ENCODE peak calls at places on chromosomes 12 and 14, in eight cellular contexts. One of them, this sample, is unnamed.

GRCh38 chr12:76024102-76024781 is 7.3 kb downstream of the PHLDA1 start:
- DNase-seq in cardiac fibroblast: peak
- DNase-seq in endothelial cell of umbilical vein: no peak
- DNase-seq in lower lobe of right lung: no peak
- DNase-seq in Peyer's patch: no peak
- DNase-seq in fibroblast of lung: no peak
- DNase-seq in fibroblast of pulmonary artery: peak
- DNase-seq in tibial artery: no peak
- DNase-seq in this sample: no peak

GRCh38 chr12:102201662-102202061 is 4.0 kb upstream of the PMCH start:
- DNase-seq in cardiac fibroblast: no peak
- DNase-seq in endothelial cell of umbilical vein: no peak
- DNase-seq in lower lobe of right lung: no peak
- DNase-seq in Peyer's patch: no peak
- DNase-seq in fibroblast of lung: no peak
- DNase-seq in fibroblast of pulmonary artery: no peak
- DNase-seq in tibial artery: no peak
- DNase-seq in this sample: no peak

GRCh38 chr12:121008347-121009098 is 7.8 kb downstream of the C12orf43 start:
- DNase-seq in cardiac fibroblast: no peak
- DNase-seq in endothelial cell of umbilical vein: no peak
- DNase-seq in lower lobe of right lung: no peak
- DNase-seq in Peyer's patch: no peak
- DNase-seq in fibroblast of lung: no peak
- DNase-seq in fibroblast of pulmonary artery: no peak
- DNase-seq in tibial artery: no peak
- DNase-seq in this sample: no peak

GRCh38 chr12:54140958-54141388 is 47.8 kb downstream of the SMUG1 start:
- DNase-seq in cardiac fibroblast: no peak
- DNase-seq in endothelial cell of umbilical vein: no peak
- DNase-seq in lower lobe of right lung: no peak
- DNase-seq in Peyer's patch: no peak
- DNase-seq in fibroblast of lung: no peak
- DNase-seq in fibroblast of pulmonary artery: no peak
- DNase-seq in tibial artery: peak
- DNase-seq in this sample: no peak

GRCh38 chr14:105765893-105766614 is 239.7 kb downstream of the TMEM121 start:
- DNase-seq in cardiac fibroblast: no peak
- DNase-seq in endothelial cell of umbilical vein: no peak
- DNase-seq in lower lobe of right lung: no peak
- DNase-seq in Peyer's patch: no peak
- DNase-seq in fibroblast of lung: no peak
- DNase-seq in fibroblast of pulmonary artery: no peak
- DNase-seq in tibial artery: no peak
- DNase-seq in this sample: no peak

GRCh38 chr12:77324763-77325468 is 259.5 kb upstream of the E2F7 start:
- DNase-seq in cardiac fibroblast: peak
- DNase-seq in endothelial cell of umbilical vein: peak
- DNase-seq in lower lobe of right lung: peak
- DNase-seq in Peyer's patch: no peak
- DNase-seq in fibroblast of lung: peak
- DNase-seq in fibroblast of pulmonary artery: peak
- DNase-seq in tibial artery: peak
- DNase-seq in this sample: peak

GRCh38 chr12:89653-90052 is 23.1 kb downstream of the IQSEC3 start:
- DNase-seq in cardiac fibroblast: no peak
- DNase-seq in endothelial cell of umbilical vein: no peak
- DNase-seq in lower lobe of right lung: no peak
- DNase-seq in Peyer's patch: no peak
- DNase-seq in fibroblast of lung: no peak
- DNase-seq in fibroblast of pulmonary artery: no peak
- DNase-seq in tibial artery: no peak
- DNase-seq in this sample: no peak

GRCh38 chr14:22713631-22713950 is 52.9 kb upstream of the OXA1L start:
- DNase-seq in cardiac fibroblast: no peak
- DNase-seq in endothelial cell of umbilical vein: no peak
- DNase-seq in lower lobe of right lung: no peak
- DNase-seq in Peyer's patch: no peak
- DNase-seq in fibroblast of lung: no peak
- DNase-seq in fibroblast of pulmonary artery: no peak
- DNase-seq in tibial artery: no peak
- DNase-seq in this sample: no peak

GRCh38 chr12:53048780-53049401 is 974 bp upstream of the TNS2 start:
- DNase-seq in cardiac fibroblast: peak
- DNase-seq in endothelial cell of umbilical vein: peak
- DNase-seq in lower lobe of right lung: no peak
- DNase-seq in Peyer's patch: no peak
- DNase-seq in fibroblast of lung: peak
- DNase-seq in fibroblast of pulmonary artery: peak
- DNase-seq in tibial artery: peak
- DNase-seq in this sample: peak

GRCh38 chr14:54356172-54356571 is 40.6 kb upstream of the CDKN3 start:
- DNase-seq in cardiac fibroblast: no peak
- DNase-seq in endothelial cell of umbilical vein: no peak
- DNase-seq in lower lobe of right lung: no peak
- DNase-seq in Peyer's patch: no peak
- DNase-seq in fibroblast of lung: peak
- DNase-seq in fibroblast of pulmonary artery: no peak
- DNase-seq in tibial artery: no peak
- DNase-seq in this sample: peak

GRCh38 chr12:45220366-45220931 is 4.6 kb downstream of the ANO6 start:
- DNase-seq in cardiac fibroblast: no peak
- DNase-seq in endothelial cell of umbilical vein: no peak
- DNase-seq in lower lobe of right lung: no peak
- DNase-seq in Peyer's patch: no peak
- DNase-seq in fibroblast of lung: no peak
- DNase-seq in fibroblast of pulmonary artery: no peak
- DNase-seq in tibial artery: no peak
- DNase-seq in this sample: no peak

GRCh38 chr14:103527408-103528157 is 1.4 kb upstream of the TRMT61A start:
- DNase-seq in cardiac fibroblast: peak
- DNase-seq in endothelial cell of umbilical vein: no peak
- DNase-seq in lower lobe of right lung: no peak
- DNase-seq in Peyer's patch: peak
- DNase-seq in fibroblast of lung: no peak
- DNase-seq in fibroblast of pulmonary artery: no peak
- DNase-seq in tibial artery: no peak
- DNase-seq in this sample: peak

GRCh38 chr14:63713765-63714164 is 14.1 kb downstream of the SGPP1 start:
- DNase-seq in cardiac fibroblast: peak
- DNase-seq in endothelial cell of umbilical vein: peak
- DNase-seq in lower lobe of right lung: no peak
- DNase-seq in Peyer's patch: no peak
- DNase-seq in fibroblast of lung: peak
- DNase-seq in fibroblast of pulmonary artery: peak
- DNase-seq in tibial artery: no peak
- DNase-seq in this sample: peak

GRCh38 chr14:102922490-102923200 is at the start of gene AMN:
- DNase-seq in cardiac fibroblast: no peak
- DNase-seq in endothelial cell of umbilical vein: no peak
- DNase-seq in lower lobe of right lung: peak
- DNase-seq in Peyer's patch: no peak
- DNase-seq in fibroblast of lung: no peak
- DNase-seq in fibroblast of pulmonary artery: peak
- DNase-seq in tibial artery: no peak
- DNase-seq in this sample: no peak

GRCh38 chr14:105979446-105979845 is 453.1 kb downstream of the TMEM121 start:
- DNase-seq in cardiac fibroblast: no peak
- DNase-seq in endothelial cell of umbilical vein: no peak
- DNase-seq in lower lobe of right lung: no peak
- DNase-seq in Peyer's patch: no peak
- DNase-seq in fibroblast of lung: no peak
- DNase-seq in fibroblast of pulmonary artery: no peak
- DNase-seq in tibial artery: no peak
- DNase-seq in this sample: no peak

GRCh38 chr14:84988391-84988790 is 541.6 kb upstream of the FLRT2 start:
- DNase-seq in cardiac fibroblast: no peak
- DNase-seq in endothelial cell of umbilical vein: no peak
- DNase-seq in lower lobe of right lung: no peak
- DNase-seq in Peyer's patch: no peak
- DNase-seq in fibroblast of lung: no peak
- DNase-seq in fibroblast of pulmonary artery: no peak
- DNase-seq in tibial artery: no peak
- DNase-seq in this sample: no peak

GRCh38 chr14:101248840-101249675 is 312.2 kb upstream of the DIO3 start:
- DNase-seq in cardiac fibroblast: no peak
- DNase-seq in endothelial cell of umbilical vein: no peak
- DNase-seq in lower lobe of right lung: peak
- DNase-seq in Peyer's patch: no peak
- DNase-seq in fibroblast of lung: no peak
- DNase-seq in fibroblast of pulmonary artery: no peak
- DNase-seq in tibial artery: peak
- DNase-seq in this sample: no peak

GRCh38 chr12:21860128-21860527 is 81.1 kb downstream of the ABCC9 start:
- DNase-seq in cardiac fibroblast: no peak
- DNase-seq in endothelial cell of umbilical vein: no peak
- DNase-seq in lower lobe of right lung: no peak
- DNase-seq in Peyer's patch: no peak
- DNase-seq in fibroblast of lung: no peak
- DNase-seq in fibroblast of pulmonary artery: no peak
- DNase-seq in tibial artery: no peak
- DNase-seq in this sample: no peak

GRCh38 chr12:119729871-119730270 is 61.9 kb downstream of the PRKAB1 start:
- DNase-seq in cardiac fibroblast: no peak
- DNase-seq in endothelial cell of umbilical vein: no peak
- DNase-seq in lower lobe of right lung: no peak
- DNase-seq in Peyer's patch: no peak
- DNase-seq in fibroblast of lung: no peak
- DNase-seq in fibroblast of pulmonary artery: no peak
- DNase-seq in tibial artery: no peak
- DNase-seq in this sample: no peak

GRCh38 chr12:62632521-62632920 is 165.9 kb downstream of the MON2 start:
- DNase-seq in cardiac fibroblast: peak
- DNase-seq in endothelial cell of umbilical vein: peak
- DNase-seq in lower lobe of right lung: peak
- DNase-seq in Peyer's patch: no peak
- DNase-seq in fibroblast of lung: peak
- DNase-seq in fibroblast of pulmonary artery: no peak
- DNase-seq in tibial artery: peak
- DNase-seq in this sample: peak

GRCh38 chr12:97602315-97602714 is 139.7 kb downstream of the RMST start:
- DNase-seq in cardiac fibroblast: no peak
- DNase-seq in endothelial cell of umbilical vein: no peak
- DNase-seq in lower lobe of right lung: no peak
- DNase-seq in Peyer's patch: no peak
- DNase-seq in fibroblast of lung: no peak
- DNase-seq in fibroblast of pulmonary artery: no peak
- DNase-seq in tibial artery: no peak
- DNase-seq in this sample: no peak

GRCh38 chr12:6604254-6605029 is 2.7 kb downstream of the CHD4 start:
- DNase-seq in cardiac fibroblast: peak
- DNase-seq in endothelial cell of umbilical vein: no peak
- DNase-seq in lower lobe of right lung: no peak
- DNase-seq in Peyer's patch: no peak
- DNase-seq in fibroblast of lung: no peak
- DNase-seq in fibroblast of pulmonary artery: peak
- DNase-seq in tibial artery: no peak
- DNase-seq in this sample: no peak

GRCh38 chr14:22096511-22096890 is 422.9 kb upstream of the OR4E1 start:
- DNase-seq in cardiac fibroblast: no peak
- DNase-seq in endothelial cell of umbilical vein: no peak
- DNase-seq in lower lobe of right lung: no peak
- DNase-seq in Peyer's patch: no peak
- DNase-seq in fibroblast of lung: no peak
- DNase-seq in fibroblast of pulmonary artery: no peak
- DNase-seq in tibial artery: no peak
- DNase-seq in this sample: no peak

GRCh38 chr14:56168007-56168616 is 49.9 kb downstream of the PELI2 start:
- DNase-seq in cardiac fibroblast: no peak
- DNase-seq in endothelial cell of umbilical vein: no peak
- DNase-seq in lower lobe of right lung: no peak
- DNase-seq in Peyer's patch: no peak
- DNase-seq in fibroblast of lung: no peak
- DNase-seq in fibroblast of pulmonary artery: no peak
- DNase-seq in tibial artery: no peak
- DNase-seq in this sample: no peak
- TF ChIP-seq CTCF in cardiac fibroblast: no peak
- TF ChIP-seq CTCF in endothelial cell of umbilical vein: no peak
- TF ChIP-seq CTCF in lower lobe of right lung: no peak
- TF ChIP-seq CTCF in Peyer's patch: no peak
- TF ChIP-seq CTCF in fibroblast of lung: no peak
- TF ChIP-seq CTCF in fibroblast of pulmonary artery: no peak
- TF ChIP-seq CTCF in tibial artery: no peak
- TF ChIP-seq CTCF in this sample: no peak

DNA sequence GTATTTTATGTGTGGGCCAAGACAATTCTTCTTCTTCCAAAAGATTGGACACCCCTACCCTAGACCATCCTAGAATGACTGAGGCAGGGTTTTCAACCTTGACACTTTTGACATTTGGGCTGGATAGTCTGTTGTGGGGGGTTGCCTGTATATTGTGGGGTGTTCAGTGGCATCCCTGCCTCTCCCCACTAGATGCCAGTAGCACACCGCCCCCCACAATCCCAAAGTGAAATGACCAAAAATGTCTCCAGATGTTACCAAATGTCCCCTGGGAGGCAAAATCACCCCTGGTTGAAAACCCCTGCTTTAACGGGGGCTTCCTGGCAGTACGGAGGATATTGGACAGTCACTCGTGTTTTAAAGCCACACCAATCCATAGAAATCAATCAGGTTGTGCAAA is 219.6 kb downstream of the PHETA1 start:
- DNase-seq in cardiac fibroblast: no peak
- DNase-seq in endothelial cell of umbilical vein: no peak
- DNase-seq in lower lobe of right lung: no peak
- DNase-seq in Peyer's patch: no peak
- DNase-seq in fibroblast of lung: no peak
- DNase-seq in fibroblast of pulmonary artery: no peak
- DNase-seq in tibial artery: no peak
- DNase-seq in this sample: no peak
- TF ChIP-seq CTCF in cardiac fibroblast: no peak
- TF ChIP-seq CTCF in endothelial cell of umbilical vein: no peak
- TF ChIP-seq CTCF in lower lobe of right lung: no peak
- TF ChIP-seq CTCF in Peyer's patch: no peak
- TF ChIP-seq CTCF in fibroblast of lung: no peak
- TF ChIP-seq CTCF in fibroblast of pulmonary artery: no peak
- TF ChIP-seq CTCF in tibial artery: no peak
- TF ChIP-seq CTCF in this sample: no peak

DNA sequence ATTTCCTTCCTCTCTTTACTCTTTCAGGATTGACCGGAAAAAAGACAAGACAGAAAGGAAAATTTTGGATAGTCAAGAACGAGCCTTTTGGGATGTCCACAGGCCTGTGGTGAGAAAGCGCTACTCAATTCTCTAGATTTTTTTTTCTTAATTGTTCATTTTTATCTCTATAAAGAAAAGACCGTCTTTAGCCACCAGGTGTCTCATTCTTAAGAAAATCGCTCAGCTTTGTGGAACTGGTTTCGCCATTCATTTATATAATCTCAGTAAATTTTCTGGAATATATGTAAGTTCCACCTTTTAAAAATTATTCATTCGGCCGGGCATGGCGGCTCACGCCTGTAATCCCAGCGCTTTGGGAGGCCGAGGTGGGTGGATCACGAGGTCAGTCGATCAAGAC is 421.1 kb downstream of the DPF3 start:
- DNase-seq in cardiac fibroblast: peak
- DNase-seq in endothelial cell of umbilical vein: no peak
- DNase-seq in lower lobe of right lung: no peak
- DNase-seq in Peyer's patch: no peak
- DNase-seq in fibroblast of lung: peak
- DNase-seq in fibroblast of pulmonary artery: peak
- DNase-seq in tibial artery: no peak
- DNase-seq in this sample: no peak
- TF ChIP-seq CTCF in cardiac fibroblast: no peak
- TF ChIP-seq CTCF in endothelial cell of umbilical vein: no peak
- TF ChIP-seq CTCF in lower lobe of right lung: no peak
- TF ChIP-seq CTCF in Peyer's patch: no peak
- TF ChIP-seq CTCF in fibroblast of lung: peak
- TF ChIP-seq CTCF in fibroblast of pulmonary artery: no peak
- TF ChIP-seq CTCF in tibial artery: no peak
- TF ChIP-seq CTCF in this sample: peak

GRCh38 chr12:57765003-57765697 is 1.7 kb downstream of the CYP27B1 start:
- DNase-seq in cardiac fibroblast: peak
- DNase-seq in endothelial cell of umbilical vein: peak
- DNase-seq in lower lobe of right lung: peak
- DNase-seq in Peyer's patch: peak
- DNase-seq in fibroblast of lung: no peak
- DNase-seq in fibroblast of pulmonary artery: peak
- DNase-seq in tibial artery: peak
- DNase-seq in this sample: peak
- TF ChIP-seq CTCF in cardiac fibroblast: peak
- TF ChIP-seq CTCF in endothelial cell of umbilical vein: peak
- TF ChIP-seq CTCF in lower lobe of right lung: peak
- TF ChIP-seq CTCF in Peyer's patch: peak
- TF ChIP-seq CTCF in fibroblast of lung: peak
- TF ChIP-seq CTCF in fibroblast of pulmonary artery: peak
- TF ChIP-seq CTCF in tibial artery: no peak
- TF ChIP-seq CTCF in this sample: peak